ENCODE peak calls at places on chromosomes 4 and X, in seven cellular contexts. S is tibial nerve; F is amniotic stem cell; E is GM10248; Z is bronchial epithelial cell; D is activated CD8-positive, alpha-beta memory T cell treated with anti-CD3 and anti-CD28 coated beads, Interleukin-2, amount 50 U/mL, for 4 hours; I is cardiac fibroblast. M is an unnamed sample.

GRCh38 chrX:44927398-44927797 is 54.4 kb downstream of the KDM6A start:
- DNase-seq in S (no peak), F (no peak), E (no peak), Z (no peak), D (no peak), I (no peak), M (no peak)

GRCh38 chr4:121182296-121182695 is 18.2 kb upstream of the TNIP3 start:
- DNase-seq in S (no peak), F (no peak), E (no peak), Z (peak), D (no peak), I (peak), M (peak)

GRCh38 chr4:181420950-181421349 is 822.3 kb upstream of the TENM3 start:
- DNase-seq in S (no peak), F (no peak), E (no peak), Z (no peak), D (no peak), I (no peak), M (no peak)

GRCh38 chr4:103036169-103036568 is 16.7 kb upstream of the SLC9B1 start:
- DNase-seq in S (no peak), F (no peak), E (no peak), Z (no peak), D (no peak), I (no peak), M (no peak)

GRCh38 chr4:62548108-62548524 is 1348.0 kb downstream of the ADGRL3 start:
- DNase-seq in S (no peak), F (no peak), E (no peak), Z (no peak), D (no peak), I (peak), M (peak)

GRCh38 chr4:16889945-16890344 is 8.5 kb downstream of the LDB2 start:
- DNase-seq in S (no peak), F (no peak), E (no peak), Z (no peak), D (no peak), I (no peak), M (no peak)

GRCh38 chr4:25030283-25031076 is at the start of gene LGI2:
- DNase-seq in S (peak), F (no peak), E (peak), Z (no peak), D (no peak), I (no peak), M (no peak)

GRCh38 chrX:154607370-154607769 is 11.7 kb downstream of the CTAG1B start:
- DNase-seq in S (no peak), F (no peak), E (no peak), Z (no peak), D (no peak), I (no peak), M (peak)

GRCh38 chr4:88775026-88775425 is 77.4 kb upstream of the NAP1L5 start:
- DNase-seq in S (no peak), F (no peak), E (no peak), Z (no peak), D (no peak), I (no peak), M (peak)

GRCh38 chr4:14874990-14875389 is 127.3 kb upstream of the CPEB2 start:
- DNase-seq in S (no peak), F (no peak), E (no peak), Z (no peak), D (no peak), I (no peak), M (no peak)

GRCh38 chr4:175309041-175309440 is 390.9 kb downstream of the ADAM29 start:
- DNase-seq in S (no peak), F (no peak), E (no peak), Z (peak), D (no peak), I (peak), M (peak)

GRCh38 chr4:91600301-91600700 is 703.5 kb upstream of the GRID2 start:
- DNase-seq in S (no peak), F (no peak), E (no peak), Z (no peak), D (no peak), I (no peak), M (no peak)

GRCh38 chr4:140252144-140252741 is 98.3 kb upstream of the MAML3 start:
- DNase-seq in S (no peak), F (no peak), E (peak), Z (no peak), D (no peak), I (no peak), M (peak)

GRCh38 chrX:15425024-15425423 is 40.8 kb upstream of the VEGFD start:
- DNase-seq in S (no peak), F (no peak), E (no peak), Z (peak), D (no peak), I (no peak), M (no peak)

GRCh38 chrX:87392369-87392768 is 125.2 kb upstream of the KLHL4 start:
- DNase-seq in S (no peak), F (no peak), E (no peak), Z (no peak), D (no peak), I (no peak), M (no peak)

M was measured in M059J.